ENCODE peak calls at places on chromosomes 6 and 20, in eight cellular contexts. I, O, H, Q, V, T, B and C are unnamed samples. For H3K27me3, the result is how much of the 10 kb centered on the place peaks cover.

GRCh38 chr20:24684954-24685691 is 215.7 kb downstream of the SYNDIG1 start:
- DNase-seq in T (peak), B (no peak), I (peak), O (no peak), H (no peak), V (no peak), Q (peak), C (no peak)

GRCh38 chr20:19252670-19253120 is 40.3 kb downstream of the SLC24A3 start:
- DNase-seq in H (peak), V (no peak), I (no peak), O (no peak), T (peak), B (no peak), Q (no peak), C (no peak)

GRCh38 chr6:137697267-137697938 is 169.7 kb upstream of the TNFAIP3 start:
- DNase-seq in B (peak), Q (no peak), T (no peak), V (no peak), O (peak), H (no peak), I (peak), C (no peak)

GRCh38 chr6:156918647-156919046 is 141.5 kb downstream of the ARID1B start:
- DNase-seq in Q (no peak), V (no peak), H (no peak), B (no peak), O (no peak), I (no peak), T (no peak), C (no peak)

GRCh38 chr6:159716247-159717086 is 10.8 kb upstream of the WTAP start:
- DNase-seq in H (no peak), V (no peak), T (no peak), I (peak), Q (no peak), O (no peak), B (no peak), C (no peak)

GRCh38 chr6:225121-225721 is 67.1 kb upstream of the DUSP22 start:
- DNase-seq in O (no peak), I (peak), T (no peak), Q (no peak), B (no peak), V (peak), H (no peak), C (no peak)

GRCh38 chr6:7042056-7042653 is 65.6 kb upstream of the RREB1 start:
- DNase-seq in Q (no peak), B (peak), I (no peak), T (peak), V (no peak), O (peak), H (no peak), C (no peak)

GRCh38 chr20:61499859-61500258 is 247.8 kb downstream of the CDH4 start:
- DNase-seq in Q (no peak), V (no peak), O (no peak), T (no peak), I (no peak), B (no peak), H (no peak), C (no peak)

GRCh38 chr6:170291271-170292110 is 613 bp upstream of the DLL1 start:
- DNase-seq in H (no peak), V (peak), I (peak), Q (peak), B (no peak), O (peak), T (no peak), C (no peak)

GRCh38 chr6:159097256-159097655 is 52.5 kb upstream of the TAGAP start:
- DNase-seq in H (no peak), Q (no peak), V (no peak), T (no peak), O (no peak), I (no peak), B (no peak), C (no peak)

GRCh38 chr6:10395946-10396577 is 18.8 kb downstream of the TFAP2A start:
- DNase-seq in H (no peak), I (no peak), O (no peak), Q (no peak), V (no peak), B (no peak), T (no peak), C (no peak)

GRCh38 chr20:54353337-54353736 is 122.1 kb upstream of the DOK5 start:
- DNase-seq in H (no peak), T (no peak), Q (no peak), B (no peak), I (no peak), O (no peak), V (no peak), C (no peak)

GRCh38 chr6:36204068-36204753 is 7.7 kb downstream of the BRPF3 start:
- DNase-seq in O (no peak), T (no peak), I (no peak), B (peak), H (no peak), Q (no peak), V (peak), C (peak)

GRCh38 chr20:22684763-22685443 is 100.5 kb upstream of the FOXA2 start:
- DNase-seq in B (no peak), H (no peak), I (no peak), V (no peak), T (no peak), Q (no peak), O (peak), C (no peak)

GRCh38 chr6:11732036-11732545 is 46.5 kb downstream of the ADTRP start:
- DNase-seq in I (peak), B (no peak), O (no peak), Q (no peak), H (peak), T (peak), V (no peak), C (no peak)

GRCh38 chr6:5672581-5673011 is 334.1 kb downstream of the NRN1 start:
- DNase-seq in I (peak), V (no peak), O (no peak), H (no peak), B (no peak), Q (no peak), T (no peak), C (no peak)

GRCh38 chr20:40265872-40266533 is 423.0 kb downstream of the MAFB start:
- DNase-seq in Q (peak), T (no peak), O (peak), H (peak), V (no peak), I (no peak), B (peak), C (no peak)

GRCh38 chr20:35788796-35789195 is 17.0 kb downstream of the PHF20 start:
- DNase-seq in O (no peak), V (no peak), T (no peak), I (no peak), H (no peak), Q (no peak), B (no peak), C (no peak)

GRCh38 chr20:64049060-64049886 is at the start of gene SOX18:
- DNase-seq in I (no peak), O (peak), Q (peak), V (no peak), H (no peak), B (no peak), T (no peak), C (no peak)

GRCh38 chr6:113464959-113465358 is 392.2 kb upstream of the MARCKS start:
- DNase-seq in Q (no peak), B (no peak), T (no peak), H (no peak), V (no peak), O (peak), I (no peak), C (no peak)

GRCh38 chr20:5844063-5844681 is 94.0 kb downstream of the SHLD1 start:
- DNase-seq in T (no peak), B (peak), I (peak), Q (peak), V (peak), O (no peak), H (no peak), C (peak)

GRCh38 chr20:5843054-5843731 is 93.0 kb downstream of the SHLD1 start:
- DNase-seq in O (no peak), B (no peak), Q (no peak), V (no peak), T (no peak), H (no peak), I (peak), C (no peak)

GRCh38 chr20:5845686-5846651 is 95.8 kb downstream of the SHLD1 start:
- DNase-seq in V (no peak), O (no peak), T (no peak), I (no peak), Q (no peak), B (peak), H (no peak), C (no peak)

DNA sequence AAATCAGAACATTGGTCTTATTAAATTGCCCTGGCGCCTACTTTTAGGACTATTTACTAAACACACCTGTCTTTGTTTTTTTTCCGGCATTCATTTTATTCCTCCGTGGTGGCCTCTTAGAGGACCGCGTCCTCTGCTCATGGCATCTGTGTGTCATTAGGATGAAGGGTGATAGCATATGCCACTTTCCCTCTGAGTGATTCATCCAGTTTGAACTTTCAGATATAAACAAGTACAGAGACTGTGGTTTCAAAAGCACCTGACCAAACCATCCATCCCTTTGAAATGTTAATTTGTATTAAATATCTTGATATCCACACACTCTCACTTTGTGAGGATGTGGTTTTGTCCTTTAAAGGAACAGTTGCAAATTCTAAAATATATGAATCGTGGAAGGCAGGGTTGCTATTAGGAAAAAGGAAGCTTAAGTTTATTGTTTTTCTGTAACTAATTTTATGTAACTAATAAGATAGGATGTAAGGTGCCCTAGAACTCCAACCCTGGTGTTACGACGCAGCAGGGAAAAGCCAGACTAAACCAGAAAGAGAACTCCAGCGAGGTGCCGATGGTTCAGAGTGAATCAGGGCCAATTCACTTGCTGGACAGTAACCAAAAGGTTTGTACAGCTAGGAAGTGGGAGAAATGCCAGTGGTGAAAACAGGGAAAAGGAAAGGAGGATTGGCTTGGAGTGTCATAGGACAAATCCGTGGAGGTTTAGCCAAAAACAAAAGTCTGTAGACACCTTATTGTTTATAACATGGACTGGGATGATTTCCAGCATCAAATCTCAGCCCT is 98.7 kb downstream of the SHLD1 start:
- DNase-seq in V (no peak), I (peak), Q (no peak), B (no peak), O (peak), H (no peak), T (no peak), C (no peak)
- H3K4me3 ChIP-seq in V (no peak), I (no peak), Q (no peak), B (no peak), O (no peak), H (no peak), T (no peak), C (no peak)

GRCh38 chr20:2692036-2692885 is at the start of gene EBF4:
- DNase-seq in I (peak), V (no peak), O (peak), Q (peak), H (no peak), B (peak), T (peak), C (peak)

GRCh38 chr20:2690213-2690612 is 2.4 kb upstream of the EBF4 start:
- DNase-seq in O (no peak), T (no peak), V (no peak), Q (no peak), B (no peak), H (no peak), I (peak), C (no peak)

GRCh38 chr20:2691127-2691526 is 1.5 kb upstream of the EBF4 start:
- DNase-seq in O (no peak), H (no peak), I (peak), T (no peak), V (no peak), Q (no peak), B (no peak), C (no peak)

GRCh38 chr20:2691663-2692035 is 931 bp upstream of the EBF4 start:
- DNase-seq in B (no peak), I (peak), Q (no peak), V (no peak), O (no peak), T (no peak), H (no peak), C (no peak)

GRCh38 chr20:2690718-2691117 is 1.9 kb upstream of the EBF4 start:
- DNase-seq in T (no peak), I (no peak), H (no peak), B (no peak), V (no peak), O (no peak), Q (no peak), C (no peak)
- H3K27me3 ChIP-seq in T (under half), I (half or more), H (under half), B (under half), V (under half), O (half or more), Q (under half), C (under half)

DNA sequence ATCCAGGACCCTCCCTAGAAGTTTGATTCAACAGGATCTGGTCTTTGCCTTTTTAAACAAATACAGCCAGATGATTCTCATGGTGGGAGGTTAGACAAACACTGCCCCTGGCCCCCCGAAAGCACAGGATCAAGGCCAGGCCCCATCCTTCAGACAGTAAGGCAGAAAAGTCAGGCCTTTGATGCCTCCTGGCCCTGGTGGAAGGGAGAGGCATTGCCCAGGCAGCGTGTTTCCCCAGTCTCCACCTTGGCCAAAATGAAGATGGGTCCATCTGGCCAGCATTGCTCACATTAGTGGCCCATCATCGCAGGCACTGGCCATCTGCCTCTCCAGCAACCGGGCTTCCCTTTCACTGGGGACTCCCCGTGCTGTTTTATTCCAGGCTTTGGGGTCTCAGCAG is 4.3 kb downstream of the SULF2 start:
- DNase-seq in B (no peak), V (no peak), I (no peak), O (no peak), Q (no peak), T (no peak), H (no peak), C (no peak)
- H3K4me3 ChIP-seq in B (no peak), V (no peak), I (no peak), O (no peak), Q (no peak), T (no peak), H (no peak), C (no peak)

GRCh38 chr6:104956663-104957294 is at the start of gene LIN28B:
- DNase-seq in T (no peak), H (no peak), V (no peak), I (no peak), Q (no peak), B (no peak), O (no peak), C (no peak)
- H3K27me3 ChIP-seq in T (half or more), H (under half), V (half or more), I (half or more), Q (under half), B (under half), O (half or more), C (half or more)